ENCODE peak calls at places on chromosomes 11 and 22, in six cellular contexts. One of them, this sample, is unnamed.

GRCh38 chr11:1744879-1745700 is 5.3 kb downstream of the IFITM10 start:
- DNase-seq in uterus: no peak
- DNase-seq in naive thymus-derived CD4-positive, alpha-beta T cell: no peak
- DNase-seq in pancreas: peak
- DNase-seq in astrocyte: no peak
- DNase-seq in left lung: peak
- DNase-seq in this sample: peak

GRCh38 chr11:130585545-130585944 is 137.1 kb downstream of the ADAMTS15 start:
- DNase-seq in uterus: no peak
- DNase-seq in naive thymus-derived CD4-positive, alpha-beta T cell: no peak
- DNase-seq in pancreas: no peak
- DNase-seq in astrocyte: peak
- DNase-seq in left lung: no peak
- DNase-seq in this sample: no peak

GRCh38 chr11:73340164-73340563 is 32.1 kb downstream of the ARHGEF17 start:
- DNase-seq in uterus: no peak
- DNase-seq in naive thymus-derived CD4-positive, alpha-beta T cell: no peak
- DNase-seq in pancreas: no peak
- DNase-seq in astrocyte: no peak
- DNase-seq in left lung: no peak
- DNase-seq in this sample: no peak

GRCh38 chr22:42287174-42287890 is 16.9 kb upstream of the TCF20 start:
- DNase-seq in uterus: no peak
- DNase-seq in naive thymus-derived CD4-positive, alpha-beta T cell: no peak
- DNase-seq in pancreas: no peak
- DNase-seq in astrocyte: no peak
- DNase-seq in left lung: no peak
- DNase-seq in this sample: no peak

GRCh38 chr11:1233351-1234053 is 10.6 kb downstream of the MUC5B start:
- DNase-seq in uterus: no peak
- DNase-seq in naive thymus-derived CD4-positive, alpha-beta T cell: no peak
- DNase-seq in pancreas: peak
- DNase-seq in astrocyte: no peak
- DNase-seq in left lung: peak
- DNase-seq in this sample: peak

GRCh38 chr11:27688076-27688475 is 12.2 kb downstream of the BDNF start:
- DNase-seq in uterus: no peak
- DNase-seq in naive thymus-derived CD4-positive, alpha-beta T cell: no peak
- DNase-seq in pancreas: no peak
- DNase-seq in astrocyte: no peak
- DNase-seq in left lung: no peak
- DNase-seq in this sample: no peak

GRCh38 chr22:46052801-46053562 is 76.0 kb upstream of the WNT7B start:
- DNase-seq in uterus: peak
- DNase-seq in naive thymus-derived CD4-positive, alpha-beta T cell: no peak
- DNase-seq in pancreas: peak
- DNase-seq in astrocyte: peak
- DNase-seq in left lung: peak
- DNase-seq in this sample: peak

GRCh38 chr11:77698896-77699295 is 61.3 kb upstream of the CLNS1A start:
- DNase-seq in uterus: no peak
- DNase-seq in naive thymus-derived CD4-positive, alpha-beta T cell: no peak
- DNase-seq in pancreas: no peak
- DNase-seq in astrocyte: no peak
- DNase-seq in left lung: no peak
- DNase-seq in this sample: no peak

GRCh38 chr11:134170909-134171281 is 52.9 kb downstream of the NCAPD3 start:
- DNase-seq in uterus: no peak
- DNase-seq in naive thymus-derived CD4-positive, alpha-beta T cell: no peak
- DNase-seq in pancreas: no peak
- DNase-seq in astrocyte: peak
- DNase-seq in left lung: no peak
- DNase-seq in this sample: no peak

GRCh38 chr11:2529636-2530035 is 84.8 kb downstream of the KCNQ1 start:
- DNase-seq in uterus: peak
- DNase-seq in naive thymus-derived CD4-positive, alpha-beta T cell: no peak
- DNase-seq in pancreas: peak
- DNase-seq in astrocyte: no peak
- DNase-seq in left lung: peak
- DNase-seq in this sample: peak

GRCh38 chr11:105609832-105610781 is at the start of gene GRIA4:
- DNase-seq in uterus: no peak
- DNase-seq in naive thymus-derived CD4-positive, alpha-beta T cell: no peak
- DNase-seq in pancreas: peak
- DNase-seq in astrocyte: peak
- DNase-seq in left lung: peak
- DNase-seq in this sample: peak

GRCh38 chr11:46302866-46303265 is 25.4 kb downstream of the CREB3L1 start:
- DNase-seq in uterus: no peak
- DNase-seq in naive thymus-derived CD4-positive, alpha-beta T cell: no peak
- DNase-seq in pancreas: no peak
- DNase-seq in astrocyte: no peak
- DNase-seq in left lung: no peak
- DNase-seq in this sample: no peak

GRCh38 chr11:128908391-128909246 is 17.5 kb downstream of the KCNJ5 start:
- DNase-seq in uterus: peak
- DNase-seq in naive thymus-derived CD4-positive, alpha-beta T cell: no peak
- DNase-seq in pancreas: peak
- DNase-seq in astrocyte: peak
- DNase-seq in left lung: no peak
- DNase-seq in this sample: peak

GRCh38 chr11:82117339-82117738 is 616.3 kb downstream of the FAM181B start:
- DNase-seq in uterus: no peak
- DNase-seq in naive thymus-derived CD4-positive, alpha-beta T cell: no peak
- DNase-seq in pancreas: no peak
- DNase-seq in astrocyte: no peak
- DNase-seq in left lung: no peak
- DNase-seq in this sample: no peak

GRCh38 chr11:125451400-125452124 is 44.5 kb downstream of the FEZ1 start:
- DNase-seq in uterus: peak
- DNase-seq in naive thymus-derived CD4-positive, alpha-beta T cell: no peak
- DNase-seq in pancreas: peak
- DNase-seq in astrocyte: no peak
- DNase-seq in left lung: no peak
- DNase-seq in this sample: peak

GRCh38 chr22:32378703-32379272 is 21.1 kb downstream of the RFPL3 start:
- DNase-seq in uterus: no peak
- DNase-seq in naive thymus-derived CD4-positive, alpha-beta T cell: no peak
- DNase-seq in pancreas: no peak
- DNase-seq in astrocyte: no peak
- DNase-seq in left lung: no peak
- DNase-seq in this sample: no peak

GRCh38 chr11:117199061-117199915 is at the start of gene TAGLN:
- DNase-seq in uterus: peak
- DNase-seq in naive thymus-derived CD4-positive, alpha-beta T cell: no peak
- DNase-seq in pancreas: peak
- DNase-seq in astrocyte: peak
- DNase-seq in left lung: peak
- DNase-seq in this sample: no peak

GRCh38 chr11:16860632-16861031 is 122.2 kb downstream of the C11orf58 start:
- DNase-seq in uterus: no peak
- DNase-seq in naive thymus-derived CD4-positive, alpha-beta T cell: no peak
- DNase-seq in pancreas: no peak
- DNase-seq in astrocyte: no peak
- DNase-seq in left lung: no peak
- DNase-seq in this sample: no peak

GRCh38 chr11:14308114-14308896 is 50.7 kb downstream of the RRAS2 start:
- DNase-seq in uterus: no peak
- DNase-seq in naive thymus-derived CD4-positive, alpha-beta T cell: peak
- DNase-seq in pancreas: no peak
- DNase-seq in astrocyte: peak
- DNase-seq in left lung: no peak
- DNase-seq in this sample: no peak

GRCh38 chr11:12827929-12828812 is 153.9 kb downstream of the TEAD1 start:
- DNase-seq in uterus: no peak
- DNase-seq in naive thymus-derived CD4-positive, alpha-beta T cell: no peak
- DNase-seq in pancreas: no peak
- DNase-seq in astrocyte: peak
- DNase-seq in left lung: no peak
- DNase-seq in this sample: no peak

GRCh38 chr11:120532511-120533196 is 21.1 kb downstream of the GRIK4 start:
- DNase-seq in uterus: no peak
- DNase-seq in naive thymus-derived CD4-positive, alpha-beta T cell: no peak
- DNase-seq in pancreas: no peak
- DNase-seq in astrocyte: peak
- DNase-seq in left lung: no peak
- DNase-seq in this sample: no peak

GRCh38 chr11:83779876-83780275 is 493.7 kb upstream of the CCDC90B start:
- DNase-seq in uterus: no peak
- DNase-seq in naive thymus-derived CD4-positive, alpha-beta T cell: no peak
- DNase-seq in pancreas: no peak
- DNase-seq in astrocyte: no peak
- DNase-seq in left lung: no peak
- DNase-seq in this sample: no peak

GRCh38 chr22:45975266-45976161 is 1.4 kb downstream of the WNT7B start:
- DNase-seq in uterus: no peak
- DNase-seq in naive thymus-derived CD4-positive, alpha-beta T cell: no peak
- DNase-seq in pancreas: no peak
- DNase-seq in astrocyte: no peak
- DNase-seq in left lung: peak
- DNase-seq in this sample: no peak

GRCh38 chr11:72641900-72642814 is 32.1 kb downstream of the PDE2A start:
- DNase-seq in uterus: peak
- DNase-seq in naive thymus-derived CD4-positive, alpha-beta T cell: no peak
- DNase-seq in pancreas: peak
- DNase-seq in astrocyte: no peak
- DNase-seq in left lung: peak
- DNase-seq in this sample: no peak

GRCh38 chr11:59010693-59011092 is 71.4 kb downstream of the GLYATL1 start:
- DNase-seq in uterus: no peak
- DNase-seq in naive thymus-derived CD4-positive, alpha-beta T cell: no peak
- DNase-seq in pancreas: no peak
- DNase-seq in astrocyte: no peak
- DNase-seq in left lung: no peak
- DNase-seq in this sample: no peak

GRCh38 chr11:125211191-125211953 is 46.8 kb downstream of the PKNOX2 start:
- DNase-seq in uterus: no peak
- DNase-seq in naive thymus-derived CD4-positive, alpha-beta T cell: no peak
- DNase-seq in pancreas: no peak
- DNase-seq in astrocyte: no peak
- DNase-seq in left lung: no peak
- DNase-seq in this sample: no peak

GRCh38 chr11:128290106-128290840 is 297.1 kb downstream of the ETS1 start:
- DNase-seq in uterus: peak
- DNase-seq in naive thymus-derived CD4-positive, alpha-beta T cell: peak
- DNase-seq in pancreas: no peak
- DNase-seq in astrocyte: peak
- DNase-seq in left lung: peak
- DNase-seq in this sample: no peak

DNA sequence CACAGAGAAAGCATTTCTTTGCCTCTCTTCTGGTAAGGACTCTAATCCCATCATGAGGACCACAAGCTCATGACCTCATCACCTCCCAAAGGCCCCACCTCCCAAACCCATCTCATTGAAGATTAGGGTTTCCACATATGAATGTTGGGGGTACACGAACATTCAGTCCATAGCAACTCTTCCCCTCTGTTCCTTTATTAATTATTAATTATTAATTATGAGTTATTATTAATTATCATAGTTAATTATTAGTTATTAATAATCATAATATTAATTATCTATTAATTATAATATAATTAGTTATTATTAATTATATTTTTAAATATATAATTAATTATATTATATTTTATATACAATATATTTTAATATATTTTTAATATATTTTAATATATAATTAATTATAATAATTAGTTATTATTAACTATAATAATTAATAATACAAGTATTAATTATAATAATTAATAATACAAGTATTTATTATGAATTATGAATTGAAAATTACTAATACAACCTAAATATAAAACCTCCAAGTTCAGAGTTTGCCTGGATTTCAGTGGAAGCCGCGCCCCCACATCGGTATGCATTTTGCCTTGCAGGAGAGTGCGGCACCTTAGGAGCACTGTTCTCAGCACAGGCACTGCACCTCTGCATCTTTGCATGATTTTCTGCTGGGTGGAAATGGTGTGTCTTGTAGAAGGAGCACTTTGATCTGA is 128.0 kb upstream of the FGF3 start:
- DNase-seq in uterus: no peak
- DNase-seq in naive thymus-derived CD4-positive, alpha-beta T cell: no peak
- DNase-seq in pancreas: no peak
- DNase-seq in astrocyte: no peak
- DNase-seq in left lung: no peak
- DNase-seq in this sample: no peak
- H3K4me3 ChIP-seq in uterus: no peak
- H3K4me3 ChIP-seq in naive thymus-derived CD4-positive, alpha-beta T cell: no peak
- H3K4me3 ChIP-seq in pancreas: no peak
- H3K4me3 ChIP-seq in astrocyte: no peak
- H3K4me3 ChIP-seq in left lung: no peak
- H3K4me3 ChIP-seq in this sample: no peak

GRCh38 chr11:112871909-112872511 is 89.2 kb upstream of the NCAM1 start:
- DNase-seq in uterus: no peak
- DNase-seq in naive thymus-derived CD4-positive, alpha-beta T cell: no peak
- DNase-seq in pancreas: no peak
- DNase-seq in astrocyte: no peak
- DNase-seq in left lung: no peak
- DNase-seq in this sample: no peak
- H3K27ac ChIP-seq in uterus: no peak
- H3K27ac ChIP-seq in naive thymus-derived CD4-positive, alpha-beta T cell: no peak
- H3K27ac ChIP-seq in pancreas: no peak
- H3K27ac ChIP-seq in astrocyte: no peak
- H3K27ac ChIP-seq in left lung: no peak
- H3K27ac ChIP-seq in this sample: no peak

DNA sequence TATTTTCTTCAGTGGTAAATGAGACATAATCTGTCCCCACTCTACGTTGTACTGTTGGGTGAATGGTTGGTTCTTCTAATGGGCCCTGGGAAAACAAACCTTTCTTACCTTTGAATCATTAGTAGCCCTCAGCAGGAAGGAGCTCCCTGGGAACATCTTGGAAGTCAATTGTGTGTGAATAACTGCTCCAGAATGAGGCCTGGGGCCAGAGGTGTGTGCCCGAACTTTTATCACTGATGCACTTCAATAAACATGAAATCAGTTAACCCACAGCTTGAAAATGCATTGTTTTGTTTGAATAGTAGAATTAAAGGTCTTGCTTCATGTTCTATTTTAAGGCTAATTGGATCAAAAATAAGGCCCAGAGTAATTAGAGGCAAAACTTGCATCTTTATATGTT is 67.1 kb downstream of the NAV2 start:
- DNase-seq in uterus: no peak
- DNase-seq in naive thymus-derived CD4-positive, alpha-beta T cell: no peak
- DNase-seq in pancreas: no peak
- DNase-seq in astrocyte: no peak
- DNase-seq in left lung: no peak
- DNase-seq in this sample: no peak
- H3K4me3 ChIP-seq in uterus: no peak
- H3K4me3 ChIP-seq in naive thymus-derived CD4-positive, alpha-beta T cell: no peak
- H3K4me3 ChIP-seq in pancreas: no peak
- H3K4me3 ChIP-seq in astrocyte: no peak
- H3K4me3 ChIP-seq in left lung: no peak
- H3K4me3 ChIP-seq in this sample: no peak

DNA sequence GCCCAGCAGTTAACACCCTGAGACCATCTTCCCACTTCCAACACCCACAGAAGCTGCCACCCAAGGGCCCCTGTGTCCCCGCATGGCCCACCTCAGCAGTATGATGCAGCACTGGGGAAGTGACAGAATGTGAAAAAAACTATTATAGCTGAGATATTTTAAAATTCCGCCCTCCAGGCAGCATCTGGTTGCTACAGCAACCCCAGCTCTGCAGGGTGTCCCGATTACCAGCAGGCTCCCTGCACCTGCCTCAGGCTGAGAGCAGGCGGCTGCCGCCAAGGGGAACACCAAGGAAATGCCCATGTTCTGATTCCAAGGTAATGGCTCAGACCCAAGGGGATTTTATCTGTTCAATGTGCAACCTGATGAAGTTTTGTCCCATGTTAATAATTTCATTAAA is 10.5 kb upstream of the TMEM121B start:
- DNase-seq in uterus: no peak
- DNase-seq in naive thymus-derived CD4-positive, alpha-beta T cell: no peak
- DNase-seq in pancreas: no peak
- DNase-seq in astrocyte: no peak
- DNase-seq in left lung: no peak
- DNase-seq in this sample: no peak
- H3K27ac ChIP-seq in uterus: no peak
- H3K27ac ChIP-seq in naive thymus-derived CD4-positive, alpha-beta T cell: no peak
- H3K27ac ChIP-seq in pancreas: no peak
- H3K27ac ChIP-seq in astrocyte: no peak
- H3K27ac ChIP-seq in left lung: no peak
- H3K27ac ChIP-seq in this sample: no peak

This sample was measured in suprapubic skin.